ENCODE peak calls at places on chromosomes 6 and 20, in nine cellular contexts. P is left lung; L is ovary; V is IMR-90; G is upper lobe of left lung; N is neuronal stem cell; X is PC-3; K is WERI-Rb-1; R is CD8-positive, alpha-beta T cell. M is an unnamed sample.

GRCh38 chr20:967796-968742 is 34.0 kb downstream of the RSPO4 start:
- DNase-seq in X (peak), N (no peak), L (no peak), G (peak), K (peak), R (no peak), P (no peak), V (peak), M (no peak)

GRCh38 chr6:156685823-156686428 is 91.3 kb upstream of the ARID1B start:
- DNase-seq in N (no peak), L (no peak), V (no peak), X (no peak), G (no peak), P (no peak), K (no peak), R (no peak), M (no peak)

GRCh38 chr6:106569444-106569843 is 59.9 kb downstream of the RTN4IP1 start:
- DNase-seq in N (no peak), V (peak), X (no peak), L (no peak), G (no peak), P (no peak), R (no peak), K (no peak), M (no peak)

GRCh38 chr20:16216227-16217210 is 356.7 kb downstream of the KIF16B start:
- DNase-seq in R (no peak), V (no peak), P (no peak), K (no peak), X (peak), N (no peak), G (no peak), L (no peak), M (no peak)

GRCh38 chr20:4763261-4763660 is 41.6 kb downstream of the PRND start:
- DNase-seq in N (no peak), X (no peak), G (no peak), K (no peak), V (no peak), L (no peak), R (no peak), P (no peak), M (no peak)

GRCh38 chr6:89144358-89145041 is 1.4 kb upstream of the PM20D2 start:
- DNase-seq in K (no peak), X (peak), L (no peak), P (no peak), G (no peak), N (no peak), R (no peak), V (no peak), M (no peak)

GRCh38 chr6:167826230-167827061 is at the start of gene AFDN:
- DNase-seq in R (peak), K (peak), X (peak), P (peak), L (peak), V (peak), N (peak), G (peak), M (peak)

GRCh38 chr6:129730477-129731165 is 20.6 kb upstream of the ARHGAP18 start:
- DNase-seq in L (no peak), N (no peak), P (no peak), G (no peak), R (no peak), V (no peak), X (peak), K (no peak), M (no peak)

GRCh38 chr20:17762243-17762872 is 62.6 kb downstream of the BANF2 start:
- DNase-seq in P (no peak), G (no peak), R (no peak), X (no peak), K (no peak), N (no peak), V (no peak), L (no peak), M (no peak)

GRCh38 chr6:88881451-88881850 is 82.0 kb downstream of the RNGTT start:
- DNase-seq in K (no peak), L (no peak), G (no peak), R (no peak), X (no peak), V (no peak), P (no peak), N (no peak), M (no peak)

GRCh38 chr20:51386586-51386985 is 155.9 kb downstream of the NFATC2 start:
- DNase-seq in X (no peak), K (no peak), P (no peak), G (no peak), N (no peak), V (no peak), L (no peak), R (no peak), M (no peak)

GRCh38 chr20:22908437-22908836 is 126.7 kb upstream of the SSTR4 start:
- DNase-seq in N (no peak), X (no peak), L (no peak), K (no peak), P (no peak), R (no peak), V (no peak), G (no peak), M (no peak)

GRCh38 chr6:36940027-36940426 is 14.5 kb upstream of the PI16 start:
- DNase-seq in L (no peak), G (no peak), P (no peak), N (no peak), R (no peak), X (no peak), K (no peak), V (no peak), M (no peak)

GRCh38 chr6:27452496-27452897 is 20.4 kb downstream of the ZNF184 start:
- DNase-seq in P (no peak), V (peak), G (no peak), N (no peak), K (no peak), X (peak), L (no peak), R (no peak), M (no peak)

GRCh38 chr6:122696079-122696478 is 83.4 kb upstream of the FABP7 start:
- DNase-seq in P (no peak), V (peak), K (no peak), G (no peak), L (no peak), R (no peak), X (peak), N (no peak), M (no peak)

GRCh38 chr6:46058951-46059350 is 43.3 kb upstream of the CLIC5 start:
- DNase-seq in L (no peak), K (peak), V (no peak), N (no peak), X (no peak), G (no peak), P (no peak), R (no peak), M (no peak)

GRCh38 chr6:122792796-122793195 is 3.7 kb downstream of the SMPDL3A start:
- DNase-seq in K (no peak), P (no peak), G (no peak), X (no peak), V (peak), R (no peak), N (no peak), L (no peak), M (no peak)

GRCh38 chr6:14305629-14306028 is 188.1 kb downstream of the CD83 start:
- DNase-seq in P (no peak), V (no peak), G (peak), R (no peak), X (no peak), N (no peak), L (no peak), K (no peak), M (no peak)

GRCh38 chr6:28240517-28240916 is 11.6 kb downstream of the ZKSCAN4 start:
- DNase-seq in V (peak), P (no peak), K (no peak), L (no peak), R (no peak), N (no peak), X (no peak), G (no peak), M (no peak)

GRCh38 chr20:42678895-42679294 is 510.8 kb downstream of the PTPRT start:
- DNase-seq in R (no peak), K (no peak), P (no peak), V (no peak), N (no peak), G (no peak), X (no peak), L (no peak), M (no peak)

DNA sequence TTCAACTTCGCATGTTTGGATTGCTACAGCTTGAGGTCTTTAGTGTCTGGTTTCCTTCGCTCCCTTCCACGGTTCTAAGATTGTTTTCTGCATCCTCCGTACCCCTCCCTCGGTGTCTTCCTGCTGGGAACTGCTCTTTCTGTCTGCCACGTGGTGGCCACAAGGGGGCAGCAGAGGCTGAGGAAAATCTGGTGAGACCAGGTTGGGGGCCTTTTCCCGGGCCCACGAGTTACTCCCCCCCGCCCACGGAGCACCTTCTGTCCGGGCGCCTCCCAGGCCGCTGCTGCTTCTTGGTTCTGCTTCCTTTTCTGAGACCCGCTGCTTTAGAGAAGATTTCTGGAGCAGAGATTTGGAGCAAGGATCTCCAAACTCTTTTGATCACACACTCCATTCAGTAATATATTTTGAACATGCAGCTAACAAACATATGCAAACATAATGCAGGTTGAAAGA is 21.1 kb upstream of the NOTCH4 start:
- DNase-seq in R (peak), V (peak), X (peak), K (peak), P (peak), G (peak), L (peak), N (peak), M (peak)
- H3K27ac ChIP-seq in R (no peak), V (no peak), X (no peak), K (no peak), P (peak), G (peak), L (peak), N (no peak), M (peak)

GRCh38 chr6:7469696-7470095 is 71.8 kb upstream of the DSP start:
- DNase-seq in P (no peak), X (no peak), V (peak), G (no peak), N (no peak), R (no peak), K (no peak), L (no peak), M (no peak)

GRCh38 chr6:7463785-7464184 is 74.2 kb downstream of the RIOK1 start:
- DNase-seq in V (peak), R (no peak), P (no peak), G (no peak), N (peak), K (no peak), L (no peak), X (no peak), M (no peak)

GRCh38 chr6:7471171-7471570 is 70.3 kb upstream of the DSP start:
- DNase-seq in X (no peak), V (no peak), G (no peak), R (no peak), N (no peak), P (no peak), K (no peak), L (no peak), M (no peak)

GRCh38 chr6:7467007-7467897 is 74.2 kb upstream of the DSP start:
- DNase-seq in R (no peak), X (no peak), G (no peak), L (no peak), P (no peak), V (peak), K (no peak), N (no peak), M (no peak)

GRCh38 chr6:7468382-7469081 is 72.9 kb upstream of the DSP start:
- DNase-seq in P (no peak), K (peak), V (peak), L (peak), R (no peak), G (no peak), X (peak), N (no peak), M (no peak)
- H3K4me3 ChIP-seq in P (no peak), K (peak), V (peak), L (peak), R (no peak), G (no peak), X (no peak), N (no peak), M (no peak)

DNA sequence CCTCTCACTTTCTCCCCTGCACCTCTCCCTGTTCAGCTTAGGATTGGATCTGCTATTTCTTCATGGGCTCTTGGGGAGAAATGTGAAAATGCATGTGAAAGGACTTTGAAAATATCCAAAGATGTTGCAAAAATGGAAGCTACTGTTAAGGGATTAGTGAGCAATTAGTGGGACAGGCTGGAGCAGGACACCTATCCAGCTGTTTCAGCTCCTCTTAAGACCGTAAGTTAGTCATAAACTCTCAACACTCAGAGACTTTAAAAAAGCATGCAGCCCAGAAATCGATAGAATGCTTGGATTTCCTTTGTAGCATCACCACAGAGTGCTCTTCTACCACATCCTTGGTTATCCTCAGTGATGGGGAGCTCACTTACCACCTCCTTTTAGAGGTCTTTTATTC is 88.7 kb downstream of the SLC24A3 start:
- DNase-seq in V (no peak), X (no peak), R (no peak), N (no peak), K (no peak), L (no peak), P (no peak), G (no peak), M (no peak)
- H3K27ac ChIP-seq in V (no peak), X (no peak), R (no peak), N (no peak), K (no peak), L (no peak), P (no peak), G (no peak), M (no peak)

GRCh38 chr6:109235639-109236038 is 140.3 kb downstream of the CEP57L1 start:
- DNase-seq in V (no peak), L (no peak), X (no peak), P (no peak), K (no peak), G (no peak), R (no peak), N (no peak), M (no peak)

GRCh38 chr6:109238405-109238804 is 143.1 kb downstream of the CEP57L1 start:
- DNase-seq in N (no peak), G (no peak), V (no peak), P (no peak), R (no peak), X (no peak), L (no peak), K (no peak), M (no peak)

GRCh38 chr6:109236140-109237081 is 141.1 kb downstream of the CEP57L1 start:
- DNase-seq in P (peak), L (no peak), V (no peak), X (no peak), K (peak), N (peak), G (no peak), R (no peak), M (no peak)

GRCh38 chr6:109237986-109238329 is 142.7 kb downstream of the CEP57L1 start:
- DNase-seq in P (peak), R (no peak), K (no peak), N (no peak), V (no peak), G (no peak), X (no peak), L (no peak), M (no peak)

GRCh38 chr6:109237082-109237985 is 142.0 kb downstream of the CEP57L1 start:
- DNase-seq in G (no peak), R (no peak), K (no peak), L (no peak), V (no peak), X (peak), N (no peak), P (no peak), M (no peak)
- H3K4me3 ChIP-seq in G (no peak), R (no peak), K (no peak), L (no peak), V (no peak), X (no peak), N (no peak), P (no peak), M (no peak)

M was measured in upper lobe of right lung.